ENCODE peak calls at places on chromosomes 3 and 15, in six cellular contexts. S is foreskin melanocyte; N is activated T-cell treated with anti-CD3 and anti-CD28 coated beads for 1 hour; D is ecto neural progenitor cell; R is fibroblast of lung; E is stimulated activated CD4-positive, alpha-beta T cell treated with anti-CD3 and anti-CD28 coated beads, Interleukin-12 subunit alpha, Interleukin-12 subunit beta, amount 100 ng/mL, for 24 hours. K is an unnamed sample.

GRCh38 chr3:120741837-120742197 is 499 bp downstream of the RABL3 start:
- DNase-seq in S (no peak), N (no peak), D (no peak), R (peak), E (no peak), K (no peak)

GRCh38 chr3:143441772-143442171 is 322.2 kb downstream of the CHST2 start:
- DNase-seq in S (no peak), N (no peak), D (no peak), R (no peak), E (no peak), K (no peak)

GRCh38 chr3:101072299-101072698 is 79.1 kb upstream of the ABI3BP start:
- DNase-seq in S (no peak), N (no peak), D (no peak), R (no peak), E (no peak), K (no peak)

GRCh38 chr3:187748050-187748481 is 2.8 kb upstream of the BCL6 start:
- DNase-seq in S (peak), N (peak), D (peak), R (peak), E (peak), K (peak)

GRCh38 chr3:99945328-99945995 is 127.8 kb downstream of the CMSS1 start:
- DNase-seq in S (peak), N (no peak), D (no peak), R (no peak), E (no peak), K (no peak)

GRCh38 chr3:197181751-197182150 is 116.7 kb downstream of the DLG1 start:
- DNase-seq in S (no peak), N (no peak), D (no peak), R (peak), E (no peak), K (no peak)

GRCh38 chr3:186044973-186045372 is 63.9 kb downstream of the ETV5 start:
- DNase-seq in S (peak), N (no peak), D (peak), R (peak), E (no peak), K (no peak)

GRCh38 chr15:30885814-30886213 is 17.9 kb upstream of the FAN1 start:
- DNase-seq in S (no peak), N (no peak), D (peak), R (peak), E (no peak), K (peak)

GRCh38 chr15:78366342-78366741 is 26.2 kb downstream of the CRABP1 start:
- DNase-seq in S (no peak), N (no peak), D (no peak), R (no peak), E (no peak), K (no peak)

GRCh38 chr3:170572665-170573253 is 13.1 kb downstream of the SLC7A14 start:
- DNase-seq in S (peak), N (no peak), D (no peak), R (peak), E (no peak), K (no peak)

GRCh38 chr15:96037584-96037983 is 292.9 kb upstream of the NR2F2 start:
- DNase-seq in S (no peak), N (no peak), D (no peak), R (peak), E (no peak), K (no peak)

GRCh38 chr3:107241217-107241616 is 136.0 kb upstream of the CCDC54 start:
- DNase-seq in S (no peak), N (no peak), D (peak), R (peak), E (no peak), K (peak)

GRCh38 chr3:159260049-159260662 is 458.3 kb downstream of the MFSD1 start:
- DNase-seq in S (peak), N (no peak), D (no peak), R (peak), E (no peak), K (peak)

GRCh38 chr3:72008226-72008996 is 223.5 kb upstream of the PROK2 start:
- DNase-seq in S (peak), N (no peak), D (no peak), R (peak), E (no peak), K (no peak)

GRCh38 chr3:15306979-15307359 is 25.4 kb downstream of the SH3BP5 start:
- DNase-seq in S (no peak), N (no peak), D (no peak), R (no peak), E (no peak), K (no peak)

GRCh38 chr3:79461129-79461792 is 306.5 kb downstream of the ROBO1 start:
- DNase-seq in S (no peak), N (no peak), D (no peak), R (no peak), E (no peak), K (no peak)

GRCh38 chr3:12985148-12985547 is 88.1 kb downstream of the IQSEC1 start:
- DNase-seq in S (no peak), N (no peak), D (no peak), R (no peak), E (no peak), K (no peak)

GRCh38 chr15:77831989-77832388 is 199.3 kb upstream of the LINGO1 start:
- DNase-seq in S (no peak), N (no peak), D (no peak), R (peak), E (no peak), K (no peak)

GRCh38 chr15:39404767-39405173 is 176.1 kb upstream of the THBS1 start:
- DNase-seq in S (peak), N (no peak), D (no peak), R (peak), E (no peak), K (no peak)

GRCh38 chr15:100349696-100350433 is 8.1 kb upstream of the ADAMTS17 start:
- DNase-seq in S (peak), N (peak), D (peak), R (peak), E (peak), K (peak)

GRCh38 chr3:33037479-33037878 is 59.5 kb downstream of the GLB1 start:
- DNase-seq in S (no peak), N (no peak), D (no peak), R (no peak), E (no peak), K (no peak)

GRCh38 chr3:49807427-49808114 is 4.5 kb downstream of the INKA1 start:
- DNase-seq in S (no peak), N (no peak), D (no peak), R (peak), E (no peak), K (peak)

GRCh38 chr3:188707396-188708288 is 464.1 kb upstream of the TPRG1 start:
- DNase-seq in S (no peak), N (no peak), D (no peak), R (no peak), E (no peak), K (no peak)